ENCODE peak calls at places on chromosomes 13 and 19, in nine cellular contexts. X, J, S, R, E, K, M, D and L are unnamed samples.

GRCh38 chr13:94992277-94992989 is 280.1 kb upstream of the SOX21 start:
- DNase-seq in S (no peak), X (no peak), M (no peak), E (no peak), D (peak), R (no peak), K (no peak), J (no peak), L (no peak)

GRCh38 chr19:18460313-18460712 is 22.4 kb upstream of the ISYNA1 start:
- DNase-seq in D (peak), K (no peak), E (no peak), X (no peak), S (no peak), R (no peak), J (no peak), M (peak), L (no peak)

GRCh38 chr13:110942248-110942981 is 27.5 kb upstream of the ANKRD10 start:
- DNase-seq in J (no peak), M (no peak), K (no peak), X (no peak), E (no peak), S (no peak), D (peak), R (no peak), L (no peak)

GRCh38 chr19:55319786-55320185 is 5.4 kb downstream of the TMEM150B start:
- DNase-seq in X (no peak), S (no peak), R (no peak), D (peak), K (no peak), M (no peak), J (no peak), E (peak), L (no peak)

GRCh38 chr13:21232599-21232998 is 56.1 kb downstream of the MRPL57 start:
- DNase-seq in M (no peak), K (no peak), X (no peak), S (no peak), D (no peak), J (no peak), R (no peak), E (no peak), L (no peak)

GRCh38 chr19:5048727-5049553 is 80.0 kb downstream of the KDM4B start:
- DNase-seq in J (no peak), X (no peak), E (no peak), M (no peak), R (no peak), S (no peak), K (no peak), D (peak), L (no peak)

GRCh38 chr19:39814595-39814994 is 19.4 kb downstream of the DYRK1B start:
- DNase-seq in S (no peak), K (no peak), D (no peak), E (no peak), J (no peak), M (no peak), R (no peak), X (no peak), L (no peak)

GRCh38 chr19:35596366-35596999 is 10.5 kb downstream of the PMIS2 start:
- DNase-seq in X (peak), E (no peak), J (no peak), M (no peak), K (no peak), D (peak), S (no peak), R (no peak), L (no peak)

GRCh38 chr13:109968876-109969577 is 182.6 kb upstream of the IRS2 start:
- DNase-seq in R (no peak), S (no peak), K (no peak), E (no peak), X (no peak), M (no peak), D (peak), J (no peak), L (no peak)

GRCh38 chr19:49915271-49915670 is 13.7 kb upstream of the ATF5 start:
- DNase-seq in D (no peak), X (no peak), K (no peak), J (no peak), E (no peak), S (no peak), M (no peak), R (no peak), L (no peak)

GRCh38 chr19:8320564-8321066 is 560 bp downstream of the NDUFA7 start:
- DNase-seq in D (no peak), R (no peak), X (no peak), M (no peak), J (peak), E (peak), S (no peak), K (no peak), L (no peak)

GRCh38 chr13:98775844-98776598 is 23.5 kb upstream of the SLC15A1 start:
- DNase-seq in R (no peak), S (no peak), E (no peak), J (no peak), X (no peak), D (peak), K (no peak), M (no peak), L (no peak)

GRCh38 chr13:73136776-73137175 is 78.0 kb downstream of the KLF5 start:
- DNase-seq in X (no peak), J (no peak), R (no peak), D (no peak), S (no peak), M (no peak), K (no peak), E (no peak), L (no peak)

GRCh38 chr19:3129112-3129511 is 6.7 kb upstream of the GNA15 start:
- DNase-seq in J (no peak), K (no peak), X (no peak), S (no peak), M (peak), R (no peak), D (peak), E (no peak), L (peak)

GRCh38 chr13:45231722-45232121 is 30.9 kb upstream of the KCTD4 start:
- DNase-seq in D (peak), R (no peak), S (no peak), M (no peak), K (no peak), X (no peak), E (no peak), J (no peak), L (no peak)

GRCh38 chr19:8456064-8456463 is 11.3 kb downstream of the HNRNPM start:
- DNase-seq in M (no peak), E (peak), K (no peak), X (no peak), D (no peak), R (no peak), J (no peak), S (no peak), L (no peak)

GRCh38 chr13:46666727-46667456 is 113.9 kb downstream of the LRCH1 start:
- DNase-seq in X (no peak), R (no peak), E (peak), S (no peak), D (no peak), J (no peak), M (no peak), K (no peak), L (no peak)

GRCh38 chr13:46523972-46524737 is 28.8 kb upstream of the LRCH1 start:
- DNase-seq in E (no peak), X (no peak), K (no peak), J (no peak), R (no peak), D (peak), S (no peak), M (no peak), L (no peak)

GRCh38 chr13:73665279-73665678 is 468.9 kb downstream of the KLF12 start:
- DNase-seq in J (no peak), R (no peak), X (no peak), S (no peak), E (no peak), M (no peak), K (no peak), D (no peak), L (no peak)

GRCh38 chr19:58380037-58380735 is 644 bp downstream of the ZNF837 start:
- DNase-seq in J (no peak), R (no peak), X (no peak), D (no peak), M (no peak), S (no peak), E (no peak), K (no peak), L (no peak)

GRCh38 chr13:75345191-75345590 is 136.8 kb downstream of the TBC1D4 start:
- DNase-seq in X (no peak), S (no peak), R (no peak), D (peak), J (no peak), K (no peak), M (no peak), E (no peak), L (no peak)